ENCODE peak calls at places on chromosomes 5 and 9, in five cellular contexts. One of them, this sample, is unnamed.

GRCh38 chr9:17906204-17906840 is 327.5 kb downstream of the SH3GL2 start:
- DNase-seq in brain microvascular endothelial cell: no peak
- DNase-seq in CD8-positive, alpha-beta memory T cell: no peak
- DNase-seq in GM23248: peak
- DNase-seq in dorsolateral prefrontal cortex: peak
- DNase-seq in this sample: no peak

GRCh38 chr9:129414377-129415021 is 206.4 kb downstream of the C9orf50 start:
- DNase-seq in brain microvascular endothelial cell: peak
- DNase-seq in dorsolateral prefrontal cortex: no peak
- DNase-seq in GM23248: peak
- DNase-seq in CD8-positive, alpha-beta memory T cell: no peak
- DNase-seq in this sample: no peak

GRCh38 chr5:99191181-99191775 is 262.5 kb upstream of the CHD1 start:
- DNase-seq in GM23248: peak
- DNase-seq in CD8-positive, alpha-beta memory T cell: no peak
- DNase-seq in brain microvascular endothelial cell: peak
- DNase-seq in dorsolateral prefrontal cortex: no peak
- DNase-seq in this sample: no peak

GRCh38 chr9:20447291-20447690 is 175.0 kb downstream of the MLLT3 start:
- DNase-seq in GM23248: peak
- DNase-seq in dorsolateral prefrontal cortex: no peak
- DNase-seq in brain microvascular endothelial cell: no peak
- DNase-seq in CD8-positive, alpha-beta memory T cell: no peak
- DNase-seq in this sample: no peak

GRCh38 chr9:33446507-33447403 is 638 bp downstream of the AQP3 start:
- DNase-seq in dorsolateral prefrontal cortex: no peak
- DNase-seq in brain microvascular endothelial cell: peak
- DNase-seq in CD8-positive, alpha-beta memory T cell: peak
- DNase-seq in GM23248: peak
- DNase-seq in this sample: no peak

GRCh38 chr9:127724012-127724411 is 8.1 kb downstream of the TTC16 start:
- DNase-seq in brain microvascular endothelial cell: no peak
- DNase-seq in GM23248: no peak
- DNase-seq in dorsolateral prefrontal cortex: no peak
- DNase-seq in CD8-positive, alpha-beta memory T cell: no peak
- DNase-seq in this sample: no peak

GRCh38 chr9:116027951-116028350 is 125.6 kb upstream of the PAPPA start:
- DNase-seq in dorsolateral prefrontal cortex: no peak
- DNase-seq in brain microvascular endothelial cell: peak
- DNase-seq in CD8-positive, alpha-beta memory T cell: no peak
- DNase-seq in GM23248: no peak
- DNase-seq in this sample: no peak

GRCh38 chr9:104276709-104277245 is 182.7 kb downstream of the SMC2 start:
- DNase-seq in brain microvascular endothelial cell: peak
- DNase-seq in dorsolateral prefrontal cortex: no peak
- DNase-seq in CD8-positive, alpha-beta memory T cell: no peak
- DNase-seq in GM23248: peak
- DNase-seq in this sample: no peak

GRCh38 chr9:93089481-93089991 is 6.5 kb upstream of the CARD19 start:
- DNase-seq in dorsolateral prefrontal cortex: no peak
- DNase-seq in GM23248: no peak
- DNase-seq in brain microvascular endothelial cell: no peak
- DNase-seq in CD8-positive, alpha-beta memory T cell: no peak
- DNase-seq in this sample: no peak

GRCh38 chr9:8456327-8456726 is 656.7 kb upstream of the DMAC1 start:
- DNase-seq in CD8-positive, alpha-beta memory T cell: no peak
- DNase-seq in GM23248: no peak
- DNase-seq in dorsolateral prefrontal cortex: no peak
- DNase-seq in brain microvascular endothelial cell: no peak
- DNase-seq in this sample: no peak

GRCh38 chr9:135544981-135545635 is 818 bp upstream of the OBP2A start:
- DNase-seq in GM23248: no peak
- DNase-seq in CD8-positive, alpha-beta memory T cell: no peak
- DNase-seq in dorsolateral prefrontal cortex: no peak
- DNase-seq in brain microvascular endothelial cell: no peak
- DNase-seq in this sample: no peak

GRCh38 chr9:113463418-113464285 is at the start of gene RGS3:
- DNase-seq in CD8-positive, alpha-beta memory T cell: no peak
- DNase-seq in GM23248: no peak
- DNase-seq in dorsolateral prefrontal cortex: no peak
- DNase-seq in brain microvascular endothelial cell: no peak
- DNase-seq in this sample: no peak

GRCh38 chr9:34929506-34930102 is 28.5 kb upstream of the PHF24 start:
- DNase-seq in GM23248: peak
- DNase-seq in brain microvascular endothelial cell: peak
- DNase-seq in dorsolateral prefrontal cortex: peak
- DNase-seq in CD8-positive, alpha-beta memory T cell: no peak
- DNase-seq in this sample: no peak

GRCh38 chr9:125694478-125694877 is 12.5 kb downstream of the MAPKAP1 start:
- DNase-seq in brain microvascular endothelial cell: peak
- DNase-seq in CD8-positive, alpha-beta memory T cell: no peak
- DNase-seq in dorsolateral prefrontal cortex: no peak
- DNase-seq in GM23248: no peak
- DNase-seq in this sample: no peak

GRCh38 chr5:124156408-124157027 is 589.9 kb downstream of the ZNF608 start:
- DNase-seq in GM23248: peak
- DNase-seq in dorsolateral prefrontal cortex: no peak
- DNase-seq in brain microvascular endothelial cell: peak
- DNase-seq in CD8-positive, alpha-beta memory T cell: no peak
- DNase-seq in this sample: no peak

GRCh38 chr5:54460181-54460919 is 4.9 kb downstream of the HSPB3 start:
- DNase-seq in GM23248: peak
- DNase-seq in CD8-positive, alpha-beta memory T cell: no peak
- DNase-seq in dorsolateral prefrontal cortex: no peak
- DNase-seq in brain microvascular endothelial cell: peak
- DNase-seq in this sample: no peak

GRCh38 chr5:71782393-71782770 is 63.3 kb downstream of the CARTPT start:
- DNase-seq in brain microvascular endothelial cell: no peak
- DNase-seq in CD8-positive, alpha-beta memory T cell: no peak
- DNase-seq in GM23248: no peak
- DNase-seq in dorsolateral prefrontal cortex: no peak
- DNase-seq in this sample: no peak

GRCh38 chr5:120703923-120704445 is 239.9 kb downstream of the PRR16 start:
- DNase-seq in brain microvascular endothelial cell: no peak
- DNase-seq in dorsolateral prefrontal cortex: no peak
- DNase-seq in CD8-positive, alpha-beta memory T cell: no peak
- DNase-seq in GM23248: no peak
- DNase-seq in this sample: no peak

GRCh38 chr9:123400926-123401503 is 45.0 kb downstream of the CRB2 start:
- DNase-seq in GM23248: peak
- DNase-seq in brain microvascular endothelial cell: no peak
- DNase-seq in dorsolateral prefrontal cortex: no peak
- DNase-seq in CD8-positive, alpha-beta memory T cell: no peak
- DNase-seq in this sample: no peak

GRCh38 chr5:149367249-149367971 is 9.6 kb downstream of the PCYOX1L start:
- DNase-seq in brain microvascular endothelial cell: peak
- DNase-seq in dorsolateral prefrontal cortex: peak
- DNase-seq in GM23248: peak
- DNase-seq in CD8-positive, alpha-beta memory T cell: peak
- DNase-seq in this sample: peak

GRCh38 chr5:151825445-151825844 is 53.7 kb downstream of the G3BP1 start:
- DNase-seq in brain microvascular endothelial cell: peak
- DNase-seq in dorsolateral prefrontal cortex: peak
- DNase-seq in GM23248: peak
- DNase-seq in CD8-positive, alpha-beta memory T cell: peak
- DNase-seq in this sample: peak

GRCh38 chr9:116149844-116150243 is 3.7 kb upstream of the PAPPA start:
- DNase-seq in dorsolateral prefrontal cortex: no peak
- DNase-seq in brain microvascular endothelial cell: no peak
- DNase-seq in GM23248: peak
- DNase-seq in CD8-positive, alpha-beta memory T cell: no peak
- DNase-seq in this sample: no peak

GRCh38 chr5:32369032-32369431 is 56.3 kb upstream of the MTMR12 start:
- DNase-seq in GM23248: no peak
- DNase-seq in brain microvascular endothelial cell: no peak
- DNase-seq in dorsolateral prefrontal cortex: no peak
- DNase-seq in CD8-positive, alpha-beta memory T cell: no peak
- DNase-seq in this sample: no peak

GRCh38 chr5:39197556-39197955 is 21.8 kb downstream of the FYB1 start:
- DNase-seq in GM23248: no peak
- DNase-seq in CD8-positive, alpha-beta memory T cell: peak
- DNase-seq in brain microvascular endothelial cell: no peak
- DNase-seq in dorsolateral prefrontal cortex: no peak
- DNase-seq in this sample: no peak

GRCh38 chr9:36985061-36985768 is 48.9 kb downstream of the PAX5 start:
- DNase-seq in dorsolateral prefrontal cortex: no peak
- DNase-seq in CD8-positive, alpha-beta memory T cell: no peak
- DNase-seq in brain microvascular endothelial cell: no peak
- DNase-seq in GM23248: no peak
- DNase-seq in this sample: no peak

GRCh38 chr9:36986548-36987408 is 47.3 kb downstream of the PAX5 start:
- DNase-seq in GM23248: peak
- DNase-seq in brain microvascular endothelial cell: no peak
- DNase-seq in CD8-positive, alpha-beta memory T cell: no peak
- DNase-seq in dorsolateral prefrontal cortex: no peak
- DNase-seq in this sample: no peak

GRCh38 chr9:36987409-36987808 is 46.7 kb downstream of the PAX5 start:
- DNase-seq in CD8-positive, alpha-beta memory T cell: no peak
- DNase-seq in dorsolateral prefrontal cortex: no peak
- DNase-seq in brain microvascular endothelial cell: no peak
- DNase-seq in GM23248: no peak
- DNase-seq in this sample: no peak

GRCh38 chr9:36987891-36988290 is 46.2 kb downstream of the PAX5 start:
- DNase-seq in dorsolateral prefrontal cortex: no peak
- DNase-seq in CD8-positive, alpha-beta memory T cell: no peak
- DNase-seq in brain microvascular endothelial cell: no peak
- DNase-seq in GM23248: peak
- DNase-seq in this sample: no peak

DNA sequence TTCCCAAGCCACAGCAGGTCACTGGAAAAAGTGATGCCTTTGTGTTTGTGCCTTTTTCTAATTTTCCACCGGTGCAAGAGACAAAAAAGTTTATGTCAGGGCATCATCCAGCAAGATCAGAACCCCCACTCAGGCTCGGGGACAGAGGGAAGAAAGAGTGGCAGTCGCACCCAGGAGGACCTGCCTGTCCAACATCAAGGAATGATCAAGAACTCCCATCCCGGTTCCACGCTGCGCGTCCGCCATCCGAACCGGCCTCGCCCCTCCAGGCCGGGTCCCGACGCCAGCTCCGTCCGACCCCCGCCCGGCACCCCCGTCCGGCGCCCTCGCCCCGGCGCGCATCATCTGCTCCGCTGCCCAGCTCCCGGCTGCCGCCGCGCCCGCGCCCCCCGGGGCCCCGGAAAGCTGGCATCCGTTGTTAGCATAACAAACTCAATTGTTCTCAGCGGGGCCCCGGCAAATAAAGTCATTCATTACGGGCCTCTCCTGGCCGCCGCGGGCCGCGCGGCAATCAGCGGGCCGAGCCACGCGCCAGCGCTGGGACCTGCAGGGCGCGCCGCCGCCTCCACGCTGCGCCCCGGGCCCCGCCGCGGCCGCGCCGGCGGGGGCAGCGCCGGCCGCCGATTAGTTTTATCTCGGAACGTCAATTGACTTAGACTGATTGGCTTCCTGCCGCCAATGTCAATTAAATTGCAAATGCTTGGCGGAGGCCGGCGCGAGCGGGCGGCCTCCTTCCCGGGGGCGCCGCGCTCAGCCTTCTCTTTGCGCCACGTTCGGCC is 48.1 kb downstream of the PAX5 start:
- DNase-seq in CD8-positive, alpha-beta memory T cell: no peak
- DNase-seq in brain microvascular endothelial cell: no peak
- DNase-seq in GM23248: no peak
- DNase-seq in dorsolateral prefrontal cortex: no peak
- DNase-seq in this sample: no peak
- H3K4me3 ChIP-seq in CD8-positive, alpha-beta memory T cell: no peak
- H3K4me3 ChIP-seq in brain microvascular endothelial cell: no peak
- H3K4me3 ChIP-seq in GM23248: no peak
- H3K4me3 ChIP-seq in dorsolateral prefrontal cortex: no peak
- H3K4me3 ChIP-seq in this sample: no peak

DNA sequence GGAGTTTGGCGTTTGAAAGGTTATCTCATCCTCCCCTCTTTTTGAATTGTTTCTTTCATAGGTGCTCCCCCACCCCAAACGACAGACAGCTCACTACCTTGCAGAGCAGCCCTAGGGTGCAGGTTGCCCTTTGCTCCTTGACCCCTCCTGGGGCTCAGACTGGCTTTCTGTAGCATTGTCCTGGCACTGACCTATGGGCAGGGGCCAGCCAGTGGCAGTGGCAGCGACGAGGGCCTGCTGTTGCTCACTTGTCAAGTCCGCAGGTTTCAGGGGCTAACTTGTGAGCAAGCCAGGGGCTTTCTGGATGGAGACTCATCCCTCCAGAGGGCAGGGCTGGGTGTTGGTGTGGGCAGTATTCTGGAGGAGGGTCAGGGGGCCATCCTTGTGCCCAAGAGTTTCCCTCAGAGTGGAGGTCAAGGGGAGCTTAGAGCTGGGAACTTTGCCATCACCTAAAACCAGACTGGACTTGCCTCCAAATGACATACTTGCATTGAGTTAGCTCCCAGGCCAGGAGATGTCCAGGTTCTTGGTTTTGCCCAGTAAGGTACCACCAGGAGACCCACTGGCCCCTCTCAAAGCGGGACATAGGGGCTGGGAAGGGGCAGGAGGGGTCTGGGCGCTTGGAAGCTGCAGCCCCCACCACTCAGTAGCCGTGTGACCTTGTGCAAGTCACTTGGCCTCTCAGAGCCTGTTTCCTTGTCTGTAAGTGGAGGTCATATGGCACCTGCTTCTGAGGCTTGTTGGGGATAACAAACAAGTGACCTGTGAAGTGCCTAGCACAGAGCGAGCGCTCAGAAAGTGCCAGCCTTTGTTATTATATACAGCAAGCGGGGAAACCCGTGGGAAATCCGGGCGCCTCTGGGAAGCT is 53.5 kb upstream of the CDKN2AIPNL start:
- DNase-seq in dorsolateral prefrontal cortex: no peak
- DNase-seq in GM23248: no peak
- DNase-seq in brain microvascular endothelial cell: no peak
- DNase-seq in CD8-positive, alpha-beta memory T cell: no peak
- DNase-seq in this sample: peak
- H3K4me3 ChIP-seq in dorsolateral prefrontal cortex: peak
- H3K4me3 ChIP-seq in GM23248: no peak
- H3K4me3 ChIP-seq in brain microvascular endothelial cell: no peak
- H3K4me3 ChIP-seq in CD8-positive, alpha-beta memory T cell: peak
- H3K4me3 ChIP-seq in this sample: peak

GRCh38 chr9:137052998-137053943 is 590 bp downstream of the ENTPD2 start:
- DNase-seq in brain microvascular endothelial cell: no peak
- DNase-seq in dorsolateral prefrontal cortex: no peak
- DNase-seq in GM23248: no peak
- DNase-seq in CD8-positive, alpha-beta memory T cell: no peak
- DNase-seq in this sample: no peak
- H3K4me3 ChIP-seq in brain microvascular endothelial cell: no peak
- H3K4me3 ChIP-seq in dorsolateral prefrontal cortex: peak
- H3K4me3 ChIP-seq in GM23248: no peak
- H3K4me3 ChIP-seq in CD8-positive, alpha-beta memory T cell: no peak
- H3K4me3 ChIP-seq in this sample: no peak

GRCh38 chr9:36844961-36845360 is 189.1 kb downstream of the PAX5 start:
- DNase-seq in dorsolateral prefrontal cortex: no peak
- DNase-seq in CD8-positive, alpha-beta memory T cell: no peak
- DNase-seq in brain microvascular endothelial cell: no peak
- DNase-seq in GM23248: no peak
- DNase-seq in this sample: no peak

GRCh38 chr9:36840895-36841536 is 193.1 kb downstream of the PAX5 start:
- DNase-seq in dorsolateral prefrontal cortex: no peak
- DNase-seq in GM23248: peak
- DNase-seq in CD8-positive, alpha-beta memory T cell: no peak
- DNase-seq in brain microvascular endothelial cell: no peak
- DNase-seq in this sample: no peak

GRCh38 chr9:36845844-36846243 is 188.2 kb downstream of the PAX5 start:
- DNase-seq in CD8-positive, alpha-beta memory T cell: no peak
- DNase-seq in brain microvascular endothelial cell: no peak
- DNase-seq in GM23248: no peak
- DNase-seq in dorsolateral prefrontal cortex: no peak
- DNase-seq in this sample: no peak

GRCh38 chr9:36843964-36844363 is 190.1 kb downstream of the PAX5 start:
- DNase-seq in dorsolateral prefrontal cortex: no peak
- DNase-seq in CD8-positive, alpha-beta memory T cell: no peak
- DNase-seq in GM23248: no peak
- DNase-seq in brain microvascular endothelial cell: no peak
- DNase-seq in this sample: no peak

GRCh38 chr9:36842560-36843530 is 191.2 kb downstream of the PAX5 start:
- DNase-seq in GM23248: no peak
- DNase-seq in CD8-positive, alpha-beta memory T cell: no peak
- DNase-seq in dorsolateral prefrontal cortex: no peak
- DNase-seq in brain microvascular endothelial cell: no peak
- DNase-seq in this sample: no peak
- H3K4me3 ChIP-seq in GM23248: no peak
- H3K4me3 ChIP-seq in CD8-positive, alpha-beta memory T cell: no peak
- H3K4me3 ChIP-seq in dorsolateral prefrontal cortex: no peak
- H3K4me3 ChIP-seq in brain microvascular endothelial cell: no peak
- H3K4me3 ChIP-seq in this sample: no peak

This sample was measured in SJSA1.